ENCODE peak calls at places on chromosomes 12 and 14, in seven cellular contexts. P is NCI-H2081; G is stimulated activated CD8-positive, alpha-beta memory T cell treated with anti-CD3 and anti-CD28 coated beads, Interleukin-4, amount 100 ng/mL, for 1 hour; L is endodermal cell; W is NCI-H1105; B is naive thymus-derived CD8-positive, alpha-beta T cell; X is psoas muscle. Q is an unnamed sample.

GRCh38 chr12:101945361-101946232 is 68.2 kb downstream of the DRAM1 start:
- DNase-seq in P (no peak), G (no peak), L (no peak), W (no peak), B (no peak), X (no peak), Q (no peak)

GRCh38 chr12:42741771-42742510 is 152.4 kb upstream of the PRICKLE1 start:
- DNase-seq in P (no peak), G (no peak), L (no peak), W (no peak), B (no peak), X (no peak), Q (peak)

GRCh38 chr14:105206873-105207272 is 25.8 kb upstream of the NUDT14 start:
- DNase-seq in P (no peak), G (no peak), L (no peak), W (no peak), B (no peak), X (no peak), Q (no peak)

GRCh38 chr12:113879658-113880057 is 86.5 kb downstream of the RBM19 start:
- DNase-seq in P (no peak), G (no peak), L (no peak), W (no peak), B (no peak), X (no peak), Q (no peak)

GRCh38 chr14:29822430-29822709 is 105.3 kb downstream of the PRKD1 start:
- DNase-seq in P (peak), G (no peak), L (no peak), W (no peak), B (no peak), X (no peak), Q (no peak)

GRCh38 chr12:115383668-115384067 is 699.7 kb upstream of the TBX3 start:
- DNase-seq in P (no peak), G (no peak), L (no peak), W (no peak), B (no peak), X (peak), Q (no peak)

GRCh38 chr12:6372403-6373003 is 2.9 kb downstream of the SCNN1A start:
- DNase-seq in P (peak), G (no peak), L (peak), W (peak), B (no peak), X (no peak), Q (peak)

GRCh38 chr12:118526255-118527095 is 150.1 kb downstream of the SUDS3 start:
- DNase-seq in P (no peak), G (no peak), L (no peak), W (no peak), B (no peak), X (no peak), Q (no peak)

Q was measured in SW480.